ENCODE peak calls at places on chromosomes 6 and 20, in five cellular contexts. C, L, W, D and T are unnamed samples.

GRCh38 chr6:151340206-151340978 is 51.0 kb downstream of the ZBTB2 start:
- DNase-seq in W (no peak), L (no peak), C (no peak), D (no peak), T (no peak)

GRCh38 chr20:53805895-53806384 is 212.3 kb upstream of the ZNF217 start:
- DNase-seq in D (no peak), W (no peak), C (peak; percentile 64), L (peak; percentile 91), T (peak; percentile 95)

GRCh38 chr20:34922654-34923381 is 32.8 kb downstream of the GSS start:
- DNase-seq in W (no peak), C (no peak), L (peak; percentile 73), D (no peak), T (peak; percentile 93)

GRCh38 chr6:34656378-34657036 is 40.1 kb downstream of the ILRUN start:
- DNase-seq in D (no peak), L (peak; percentile 61), W (no peak), C (peak; percentile 80), T (peak; percentile 41)

GRCh38 chr6:160088069-160088773 is 33.4 kb upstream of the SLC22A1 start:
- DNase-seq in W (peak; percentile 61), C (peak; percentile 44), L (peak; percentile 67), D (no peak), T (peak; percentile 76)

GRCh38 chr6:148883270-148883669 is 136.4 kb downstream of the UST start:
- DNase-seq in D (no peak), L (no peak), C (no peak), W (no peak), T (no peak)

GRCh38 chr6:168601101-168601500 is 160.1 kb downstream of the SMOC2 start:
- DNase-seq in W (peak; percentile 30), D (no peak), L (no peak), C (no peak), T (no peak)

GRCh38 chr6:26053929-26054658 is 33.1 kb upstream of the HFE start:
- DNase-seq in C (no peak), W (no peak), D (no peak), L (peak; percentile 45), T (peak; percentile 16)

GRCh38 chr20:63802469-63803240 is 28.4 kb downstream of the ZBTB46 start:
- DNase-seq in L (no peak), W (no peak), D (no peak), C (no peak), T (no peak)

GRCh38 chr20:2751868-2752630 is 48.4 kb downstream of the CPXM1 start:
- DNase-seq in L (peak; percentile 19), C (no peak), D (peak; percentile 35), W (peak; percentile 32), T (no peak)

GRCh38 chr6:166097914-166098522 is 69.6 kb downstream of the TBXT start:
- DNase-seq in L (peak; percentile 75), W (peak; percentile 75), C (peak; percentile 42), D (no peak), T (no peak)

GRCh38 chr6:82785206-82785605 is 280.4 kb downstream of the UBE3D start:
- DNase-seq in C (no peak), W (no peak), D (no peak), L (no peak), T (no peak)

GRCh38 chr6:20414711-20415110 is 13.0 kb downstream of the E2F3 start:
- DNase-seq in W (no peak), D (no peak), C (no peak), L (no peak), T (no peak)

GRCh38 chr20:1293641-1294379 is 27.7 kb downstream of the SNPH start:
- DNase-seq in W (no peak), D (no peak), L (no peak), C (no peak), T (no peak)